ENCODE peak calls at places on chromosome 1, in seven cellular contexts. S, G, D, Q, P, M and H are unnamed samples.

GRCh38 chr1:212438831-212439237 is 6.1 kb downstream of the NENF start:
- DNase-seq in S (no peak), G (no peak), Q (no peak), M (no peak), D (no peak), P (no peak), H (no peak)

GRCh38 chr1:6614953-6615785 is 1.6 kb downstream of the PHF13 start:
- DNase-seq in S (peak), G (no peak), D (no peak), Q (no peak), P (peak), M (no peak), H (no peak)

GRCh38 chr1:18407166-18408045 is 73.3 kb upstream of the KLHDC7A start:
- DNase-seq in G (no peak), M (no peak), D (no peak), P (no peak), Q (no peak), S (no peak), H (no peak)

GRCh38 chr1:32349211-32349708 is 13.0 kb downstream of the FAM229A start:
- DNase-seq in S (no peak), G (peak), D (no peak), M (peak), P (peak), Q (peak), H (no peak)

GRCh38 chr1:16146888-16147614 is 8.8 kb downstream of the EPHA2 start:
- DNase-seq in M (no peak), P (peak), S (peak), D (no peak), G (no peak), Q (no peak), H (no peak)

GRCh38 chr1:240306673-240307072 is 215.0 kb downstream of the FMN2 start:
- DNase-seq in Q (no peak), D (no peak), M (no peak), P (no peak), S (no peak), G (no peak), H (no peak)

GRCh38 chr1:236689713-236690569 is 3.6 kb downstream of the ACTN2 start:
- DNase-seq in Q (no peak), G (no peak), P (no peak), D (no peak), S (no peak), M (peak), H (no peak)

GRCh38 chr1:42817976-42818375 is 779 bp upstream of the SVBP start:
- DNase-seq in M (no peak), D (no peak), G (no peak), Q (no peak), S (no peak), P (no peak), H (no peak)

GRCh38 chr1:201214461-201214860 is 23.8 kb downstream of the IGFN1 start:
- DNase-seq in P (no peak), Q (no peak), D (no peak), S (peak), G (no peak), M (no peak), H (peak)

GRCh38 chr1:1616045-1616821 is 933 bp downstream of the MIB2 start:
- DNase-seq in S (no peak), P (peak), G (peak), Q (no peak), D (no peak), M (no peak), H (no peak)

GRCh38 chr1:110370827-110371226 is 20.0 kb downstream of the SLC16A4 start:
- DNase-seq in M (no peak), G (no peak), Q (no peak), S (no peak), D (no peak), P (peak), H (no peak)

GRCh38 chr1:46613661-46614603 is 2.7 kb downstream of the MOB3C start:
- DNase-seq in S (peak), Q (peak), P (peak), M (peak), D (peak), G (peak), H (peak)

GRCh38 chr1:211541715-211542477 is 37.1 kb downstream of the SLC30A1 start:
- DNase-seq in M (no peak), P (no peak), S (no peak), D (no peak), Q (no peak), G (no peak), H (no peak)

GRCh38 chr1:236119935-236120484 is 22.3 kb upstream of the GPR137B start:
- DNase-seq in P (no peak), D (no peak), Q (no peak), M (no peak), G (peak), S (no peak), H (no peak)

GRCh38 chr1:197619008-197619640 is 156.2 kb downstream of the DENND1B start:
- DNase-seq in S (peak), G (no peak), M (no peak), D (no peak), Q (no peak), P (peak), H (no peak)

GRCh38 chr1:76031496-76031895 is 43.0 kb upstream of the ST6GALNAC3 start:
- DNase-seq in D (no peak), M (no peak), S (no peak), P (no peak), G (no peak), Q (no peak), H (no peak)

GRCh38 chr1:76038306-76039004 is 36.1 kb upstream of the ST6GALNAC3 start:
- DNase-seq in P (no peak), S (peak), D (no peak), M (no peak), G (no peak), Q (no peak), H (no peak)

GRCh38 chr1:76033800-76034475 is 40.6 kb upstream of the ST6GALNAC3 start:
- DNase-seq in D (no peak), G (no peak), M (no peak), S (no peak), P (no peak), Q (no peak), H (no peak)

GRCh38 chr1:76037314-76037713 is 37.2 kb upstream of the ST6GALNAC3 start:
- DNase-seq in M (no peak), Q (no peak), P (no peak), D (no peak), G (no peak), S (no peak), H (no peak)

DNA sequence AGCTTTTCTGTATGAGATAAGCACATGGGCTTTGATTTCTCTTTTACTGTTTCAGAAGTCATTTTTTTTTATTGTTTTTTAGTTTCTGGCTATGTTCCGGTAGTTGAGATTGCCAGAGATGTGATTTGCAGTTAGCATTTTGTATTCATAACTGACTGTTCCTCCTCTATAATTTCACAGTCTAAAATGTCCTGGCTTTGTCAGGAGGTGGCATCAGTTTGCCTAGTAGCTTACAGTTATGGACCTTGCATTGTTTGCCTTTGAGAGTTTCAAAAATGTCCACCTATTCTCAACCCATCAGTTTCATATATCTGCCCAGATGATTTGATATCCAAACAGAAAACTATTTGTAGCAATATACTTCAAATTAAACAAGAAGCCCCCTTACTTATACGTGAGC is 39.5 kb upstream of the ST6GALNAC3 start:
- DNase-seq in D (no peak), M (no peak), G (no peak), Q (no peak), P (peak), S (no peak), H (no peak)
- TF ChIP-seq CTCF in D (no peak), M (peak), G (no peak), Q (peak), P (peak), S (no peak), H (no peak)

DNA sequence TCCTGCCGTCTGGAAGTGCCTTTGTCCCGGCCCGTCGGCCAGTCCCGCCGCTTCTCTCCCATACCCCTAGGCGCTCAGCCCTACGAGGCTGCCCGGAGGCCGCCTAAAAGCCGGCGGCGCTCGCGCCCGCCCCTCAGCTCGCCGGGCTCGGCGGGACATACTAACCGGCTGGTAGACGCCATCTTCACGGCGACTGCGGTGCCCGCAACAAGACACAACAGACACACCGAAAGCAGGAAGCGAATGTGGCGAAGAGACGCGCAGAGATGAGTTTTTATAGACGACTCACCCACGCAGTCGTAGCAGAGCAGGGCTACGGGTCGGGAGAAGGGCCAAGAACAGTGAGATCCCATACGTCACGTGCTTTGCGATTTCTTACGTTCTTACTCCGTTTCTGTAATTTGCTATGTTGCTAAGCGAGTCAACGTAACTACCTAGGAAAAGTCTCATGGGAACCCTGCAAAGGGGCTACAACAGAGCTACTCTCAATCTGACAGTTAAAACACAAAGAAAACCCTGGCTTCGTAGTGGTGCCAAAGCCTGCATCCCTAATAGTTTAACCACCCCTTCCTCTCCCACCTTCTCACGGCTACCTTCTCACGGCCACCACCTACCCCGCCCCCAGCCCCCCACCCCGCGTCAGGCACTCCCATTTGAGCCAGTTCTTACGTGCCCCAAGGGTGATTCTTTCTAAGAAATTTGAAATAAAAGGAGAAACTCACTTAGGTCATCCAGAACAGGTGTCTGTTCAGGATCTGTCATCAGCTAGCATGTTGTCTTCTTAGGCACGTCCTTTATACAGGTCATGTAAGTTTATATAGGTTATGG is at the start of gene GTF2B:
- DNase-seq in D (peak), S (peak), Q (peak), P (peak), G (peak), M (peak), H (peak)
- TF ChIP-seq CTCF in D (no peak), S (no peak), Q (no peak), P (no peak), G (no peak), M (no peak), H (no peak)

GRCh38 chr1:30052178-30052577 is 671.2 kb downstream of the MATN1 start:
- DNase-seq in Q (no peak), P (no peak), G (no peak), D (no peak), S (no peak), M (no peak), H (no peak)
- TF ChIP-seq CTCF in Q (no peak), P (no peak), G (no peak), D (no peak), S (no peak), M (no peak), H (no peak)

DNA sequence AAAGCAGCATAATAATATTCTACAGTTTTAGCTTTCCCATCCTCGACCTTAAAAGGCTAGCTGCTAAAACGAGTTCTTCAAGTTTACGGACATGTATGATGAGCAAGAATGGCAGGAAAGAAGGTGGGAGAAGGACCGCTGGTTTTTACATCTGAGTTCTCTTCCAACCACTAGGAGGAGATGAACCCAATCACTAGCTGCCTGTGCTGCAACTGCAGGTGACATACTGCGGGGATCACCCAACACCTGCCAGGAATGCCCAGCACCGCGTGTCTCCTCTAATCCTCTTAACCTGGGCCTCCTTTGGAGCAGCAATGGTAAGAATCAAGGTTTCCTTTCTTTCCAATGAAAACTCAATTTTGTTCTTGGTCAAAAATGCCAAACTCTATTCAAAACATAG is 23.5 kb downstream of the TOR3A start:
- DNase-seq in S (no peak), D (no peak), P (no peak), G (no peak), Q (no peak), M (no peak), H (no peak)
- TF ChIP-seq CTCF in S (peak), D (no peak), P (peak), G (peak), Q (peak), M (peak), H (no peak)